ENCODE peak calls at places on chromosomes 7 and 10, in six cellular contexts. D is T-helper 2 cell; J is LoVo; G is activated CD8-positive, alpha-beta memory T cell treated with anti-CD3 and anti-CD28 coated beads for 1 hour; H is RCC 7860; B is astrocyte of the cerebellum. R is an unnamed sample.

GRCh38 chr7:155257482-155258232 is 40.0 kb upstream of the INSIG1 start:
- DNase-seq in B (peak), H (peak), J (peak), D (no peak), G (no peak), R (no peak)

GRCh38 chr7:66837007-66837406 is 84.0 kb upstream of the TMEM248 start:
- DNase-seq in H (peak), B (no peak), G (no peak), D (no peak), J (no peak), R (no peak)

GRCh38 chr10:132889091-132889490 is 53.3 kb downstream of the CFAP46 start:
- DNase-seq in G (no peak), B (no peak), D (no peak), H (no peak), J (no peak), R (no peak)

GRCh38 chr10:121596668-121597503 is 1.4 kb downstream of the FGFR2 start:
- DNase-seq in H (peak), D (no peak), J (no peak), B (no peak), G (no peak), R (peak)

GRCh38 chr10:91653214-91653875 is 20.5 kb upstream of the PPP1R3C start:
- DNase-seq in J (peak), D (no peak), H (peak), G (no peak), B (peak), R (no peak)

GRCh38 chr10:131616040-131616439 is 284.8 kb upstream of the PPP2R2D start:
- DNase-seq in D (no peak), B (no peak), J (no peak), H (no peak), G (no peak), R (no peak)

GRCh38 chr7:21256310-21256877 is 171.5 kb upstream of the SP4 start:
- DNase-seq in G (no peak), J (peak), H (peak), D (no peak), B (peak), R (peak)

GRCh38 chr7:113366122-113366521 is 247.8 kb upstream of the SMIM30 start:
- DNase-seq in H (no peak), B (no peak), D (no peak), G (no peak), J (no peak), R (no peak)

GRCh38 chr10:104802941-104803340 is 161.9 kb downstream of the SORCS3 start:
- DNase-seq in G (no peak), H (no peak), B (no peak), D (no peak), J (no peak), R (no peak)

GRCh38 chr10:87925570-87925969 is 62.1 kb downstream of the PTEN start:
- DNase-seq in H (no peak), G (no peak), D (no peak), J (no peak), B (peak), R (no peak)

GRCh38 chr7:130013241-130013640 is 37.9 kb downstream of the ZC3HC1 start:
- DNase-seq in H (no peak), D (no peak), B (no peak), J (no peak), G (no peak), R (no peak)

GRCh38 chr10:46106410-46107255 is 60.6 kb upstream of the MSMB start:
- DNase-seq in H (peak), D (peak), J (peak), G (no peak), B (no peak), R (peak)

GRCh38 chr7:109549461-109549860 is 979.8 kb downstream of the DNAJB9 start:
- DNase-seq in G (no peak), B (no peak), H (no peak), D (no peak), J (no peak), R (no peak)

GRCh38 chr10:5638494-5638893 is 27.9 kb downstream of the ASB13 start:
- DNase-seq in G (no peak), D (no peak), J (no peak), H (no peak), B (no peak), R (no peak)

GRCh38 chr10:61655335-61655851 is 7.3 kb upstream of the CABCOCO1 start:
- DNase-seq in J (no peak), H (no peak), B (no peak), G (no peak), D (no peak), R (no peak)

GRCh38 chr7:8638076-8638475 is 204.7 kb downstream of the NXPH1 start:
- DNase-seq in D (no peak), G (no peak), B (peak), H (no peak), J (peak), R (no peak)